ENCODE peak calls at places on chromosomes 1 and 21, in eight cellular contexts. P is body of pancreas, Q is WTC11, C is foreskin keratinocyte, T is mammary epithelial cell, V is omental fat pad, Y is sigmoid colon, U is left ventricle myocardium inferior. X is an unnamed sample.

GRCh38 chr1:160090760-160091159 is 7.7 kb downstream of the IGSF8 start:
- DNase-seq in P (no peak), Q (no peak), C (no peak), T (no peak), V (no peak), Y (no peak), U (no peak), X (no peak)

GRCh38 chr1:34896612-34897011 is 32.8 kb downstream of the DLGAP3 start:
- DNase-seq in P (no peak), Q (no peak), C (no peak), T (no peak), V (no peak), Y (no peak), U (no peak), X (no peak)

GRCh38 chr1:200535605-200536004 is 84.9 kb downstream of the KIF14 start:
- DNase-seq in P (peak), Q (peak), C (peak), T (peak), V (no peak), Y (no peak), U (no peak), X (peak)

GRCh38 chr1:10617931-10618885 is 143.5 kb downstream of the PEX14 start:
- DNase-seq in P (no peak), Q (no peak), C (no peak), T (no peak), V (no peak), Y (peak), U (no peak), X (no peak)

GRCh38 chr1:61491497-61491896 is 233.4 kb downstream of the TM2D1 start:
- DNase-seq in P (no peak), Q (no peak), C (no peak), T (no peak), V (no peak), Y (peak), U (no peak), X (no peak)

GRCh38 chr1:109499661-109500536 is 6.0 kb downstream of the CYB561D1 start:
- DNase-seq in P (peak), Q (peak), C (peak), T (peak), V (no peak), Y (no peak), U (no peak), X (no peak)

GRCh38 chr1:171653796-171654704 is 1.6 kb upstream of the MYOC start:
- DNase-seq in P (peak), Q (no peak), C (no peak), T (no peak), V (no peak), Y (peak), U (no peak), X (no peak)

GRCh38 chr1:185973645-185974044 is 239.5 kb downstream of the HMCN1 start:
- DNase-seq in P (no peak), Q (no peak), C (no peak), T (peak), V (no peak), Y (no peak), U (no peak), X (no peak)

GRCh38 chr21:39932335-39932734 is 65.1 kb downstream of the PCP4 start:
- DNase-seq in P (no peak), Q (no peak), C (no peak), T (no peak), V (no peak), Y (no peak), U (no peak), X (no peak)

GRCh38 chr1:164948101-164948500 is 389.1 kb downstream of the PBX1 start:
- DNase-seq in P (no peak), Q (no peak), C (no peak), T (no peak), V (no peak), Y (no peak), U (no peak), X (no peak)

GRCh38 chr1:218660678-218661053 is 315.5 kb downstream of the TGFB2 start:
- DNase-seq in P (no peak), Q (no peak), C (peak), T (peak), V (no peak), Y (no peak), U (no peak), X (no peak)

GRCh38 chr1:47805826-47806450 is 191.2 kb downstream of the TRABD2B start:
- DNase-seq in P (no peak), Q (no peak), C (no peak), T (no peak), V (no peak), Y (no peak), U (no peak), X (no peak)

GRCh38 chr1:231603598-231604275 is 22.9 kb upstream of the DISC1 start:
- DNase-seq in P (peak), Q (peak), C (peak), T (peak), V (no peak), Y (no peak), U (no peak), X (no peak)

GRCh38 chr1:245682638-245683376 is 528.0 kb downstream of the KIF26B start:
- DNase-seq in P (no peak), Q (no peak), C (no peak), T (no peak), V (no peak), Y (no peak), U (no peak), X (no peak)

GRCh38 chr1:54826226-54826816 is 25.2 kb upstream of the TTC22 start:
- DNase-seq in P (no peak), Q (no peak), C (no peak), T (no peak), V (no peak), Y (no peak), U (no peak), X (no peak)

GRCh38 chr1:47785561-47786271 is 211.5 kb downstream of the TRABD2B start:
- DNase-seq in P (no peak), Q (peak), C (no peak), T (peak), V (no peak), Y (no peak), U (no peak), X (no peak)

GRCh38 chr1:56229183-56229582 is 350.2 kb downstream of the PLPP3 start:
- DNase-seq in P (no peak), Q (no peak), C (no peak), T (no peak), V (no peak), Y (no peak), U (no peak), X (no peak)

GRCh38 chr1:51973587-51974474 is 16.7 kb downstream of the RAB3B start:
- DNase-seq in P (no peak), Q (no peak), C (no peak), T (no peak), V (no peak), Y (no peak), U (no peak), X (no peak)

GRCh38 chr1:97334454-97334853 is 586.4 kb downstream of the DPYD start:
- DNase-seq in P (no peak), Q (no peak), C (peak), T (peak), V (no peak), Y (no peak), U (no peak), X (no peak)

GRCh38 chr1:113868387-113869083 is 3.0 kb downstream of the PTPN22 start:
- DNase-seq in P (no peak), Q (no peak), C (peak), T (peak), V (no peak), Y (no peak), U (no peak), X (no peak)

GRCh38 chr1:227318852-227319607 is 738 bp upstream of the CDC42BPA start:
- DNase-seq in P (peak), Q (peak), C (peak), T (peak), V (no peak), Y (peak), U (peak), X (no peak)

DNA sequence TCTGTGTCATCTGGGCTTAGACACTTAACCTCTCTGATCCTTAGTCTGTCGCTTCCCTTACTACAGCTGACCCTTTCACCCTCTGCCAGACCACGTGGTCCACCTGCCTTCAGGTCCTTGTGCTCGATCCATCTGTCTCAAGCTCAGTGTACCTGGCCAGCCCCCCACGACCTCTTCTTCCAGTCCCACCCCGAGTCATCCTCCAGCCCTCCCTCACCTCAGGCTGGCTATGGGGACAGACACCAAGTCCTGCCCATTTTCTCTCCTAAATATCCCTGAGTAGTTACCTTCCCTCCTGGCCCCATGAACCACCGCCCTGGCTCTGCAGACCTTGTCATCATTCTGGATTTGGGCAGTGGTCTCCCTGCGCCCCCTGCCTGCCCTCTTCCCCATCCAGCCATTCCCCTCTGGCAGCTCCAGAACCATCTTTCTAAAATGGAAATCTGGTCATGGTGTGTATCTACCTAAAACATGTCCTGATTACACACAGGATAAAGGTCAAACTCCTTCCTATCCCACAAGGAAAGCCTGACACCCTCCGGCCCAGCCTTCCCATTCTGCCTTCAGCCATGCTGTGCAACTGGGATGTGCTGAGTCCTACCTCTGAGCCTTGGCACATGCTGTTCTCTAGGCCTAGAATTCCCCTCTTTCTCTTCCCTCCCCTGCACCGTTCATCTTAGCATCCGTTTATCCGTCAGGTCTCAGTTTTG is 107.6 kb downstream of the EPHB2 start:
- DNase-seq in P (no peak), Q (no peak), C (no peak), T (no peak), V (no peak), Y (no peak), U (no peak), X (no peak)
- TF ChIP-seq CTCF in P (no peak), Q (no peak), C (no peak), T (no peak), V (no peak), Y (no peak), U (no peak), X (no peak)

GRCh38 chr1:85259866-85260345 is 444 bp upstream of the C1orf52 start:
- DNase-seq in P (peak), Q (no peak), C (no peak), T (no peak), V (no peak), Y (peak), U (no peak), X (no peak)
- TF ChIP-seq CTCF in P (no peak), Q (no peak), C (no peak), T (no peak), V (no peak), Y (no peak), U (peak), X (no peak)

GRCh38 chr1:180892272-180892671 is 20.4 kb upstream of the KIAA1614 start:
- DNase-seq in P (no peak), Q (no peak), C (no peak), T (no peak), V (no peak), Y (no peak), U (no peak), X (no peak)

GRCh38 chr1:180886338-180886737 is 26.4 kb upstream of the KIAA1614 start:
- DNase-seq in P (no peak), Q (no peak), C (no peak), T (no peak), V (no peak), Y (no peak), U (no peak), X (no peak)

GRCh38 chr1:180888870-180889269 is 23.8 kb upstream of the KIAA1614 start:
- DNase-seq in P (no peak), Q (no peak), C (no peak), T (no peak), V (no peak), Y (no peak), U (no peak), X (no peak)

GRCh38 chr1:180887841-180888240 is 24.9 kb upstream of the KIAA1614 start:
- DNase-seq in P (no peak), Q (no peak), C (no peak), T (no peak), V (no peak), Y (no peak), U (no peak), X (no peak)

DNA sequence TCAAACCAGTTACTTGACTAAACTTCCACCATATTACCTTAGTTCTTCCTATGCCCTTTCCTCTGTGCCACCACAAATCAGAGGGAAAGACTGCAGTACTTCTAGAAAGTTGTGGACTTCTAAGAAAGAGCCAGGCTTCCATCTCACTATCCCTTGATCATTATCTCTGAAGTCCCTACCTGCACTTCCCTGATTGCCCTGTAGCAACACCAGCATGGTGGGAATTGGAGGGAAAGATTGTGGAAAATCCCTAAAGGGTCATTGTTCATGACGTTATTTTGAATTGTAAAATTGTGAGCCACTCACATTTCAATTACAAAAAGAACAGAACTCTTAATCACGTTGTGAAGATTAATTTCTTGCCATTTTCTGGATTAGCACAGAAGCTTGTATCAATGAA is 23.4 kb upstream of the KIAA1614 start:
- DNase-seq in P (no peak), Q (no peak), C (no peak), T (no peak), V (no peak), Y (no peak), U (no peak), X (no peak)
- TF ChIP-seq CTCF in P (no peak), Q (no peak), C (no peak), T (no peak), V (no peak), Y (no peak), U (no peak), X (no peak)

DNA sequence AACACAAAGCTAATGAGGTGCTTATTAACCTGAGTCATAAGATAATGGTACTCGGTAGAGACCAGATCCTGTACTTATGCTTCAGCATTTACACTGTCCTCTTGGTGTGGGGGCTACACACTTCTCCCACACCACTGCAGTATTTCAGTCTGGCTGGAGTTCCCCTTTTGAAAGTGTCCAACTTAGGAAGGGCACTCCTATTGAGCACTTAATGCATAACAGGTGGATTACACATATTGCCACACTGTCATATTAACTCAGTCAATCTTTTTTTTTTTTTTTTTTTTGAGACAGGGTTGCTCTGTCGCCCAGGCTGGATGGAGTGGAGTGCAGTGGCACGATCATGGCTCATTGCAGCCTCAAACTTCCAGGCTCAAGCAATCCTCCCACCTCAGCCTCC is 1.5 kb downstream of the GPATCH4 start:
- DNase-seq in P (no peak), Q (no peak), C (no peak), T (peak), V (no peak), Y (no peak), U (no peak), X (no peak)
- TF ChIP-seq CTCF in P (no peak), Q (no peak), C (peak), T (no peak), V (no peak), Y (no peak), U (no peak), X (no peak)

GRCh38 chr1:223706077-223706988 is 6.0 kb upstream of the CAPN2 start:
- DNase-seq in P (no peak), Q (no peak), C (peak), T (peak), V (no peak), Y (no peak), U (no peak), X (no peak)

GRCh38 chr1:223708651-223709268 is 3.6 kb upstream of the CAPN2 start:
- DNase-seq in P (no peak), Q (no peak), C (no peak), T (no peak), V (no peak), Y (no peak), U (no peak), X (no peak)

GRCh38 chr1:223709598-223709997 is 2.7 kb upstream of the CAPN2 start:
- DNase-seq in P (no peak), Q (no peak), C (no peak), T (no peak), V (no peak), Y (no peak), U (no peak), X (no peak)

GRCh38 chr1:223707270-223708000 is 4.9 kb upstream of the CAPN2 start:
- DNase-seq in P (peak), Q (no peak), C (peak), T (peak), V (no peak), Y (peak), U (peak), X (no peak)

GRCh38 chr1:223708001-223708359 is 4.4 kb upstream of the CAPN2 start:
- DNase-seq in P (no peak), Q (no peak), C (no peak), T (no peak), V (no peak), Y (no peak), U (no peak), X (no peak)
- TF ChIP-seq CTCF in P (no peak), Q (no peak), C (peak), T (peak), V (no peak), Y (peak), U (peak), X (no peak)

GRCh38 chr1:8460132-8460544 is 142.2 kb downstream of the SLC45A1 start:
- DNase-seq in P (no peak), Q (peak), C (no peak), T (no peak), V (no peak), Y (no peak), U (no peak), X (no peak)
- TF ChIP-seq CTCF in P (no peak), Q (no peak), C (no peak), T (no peak), V (no peak), Y (peak), U (no peak), X (no peak)

GRCh38 chr1:155199792-155200191 is 7.9 kb downstream of the THBS3 start:
- DNase-seq in P (no peak), Q (no peak), C (no peak), T (no peak), V (no peak), Y (no peak), U (no peak), X (peak)
- TF ChIP-seq CTCF in P (no peak), Q (no peak), C (no peak), T (no peak), V (no peak), Y (no peak), U (no peak), X (no peak)

GRCh38 chr1:239457491-239458488 is 71.4 kb downstream of the CHRM3 start:
- DNase-seq in P (no peak), Q (no peak), C (no peak), T (no peak), V (no peak), Y (no peak), U (no peak), X (no peak)
- TF ChIP-seq CTCF in P (no peak), Q (no peak), C (no peak), T (no peak), V (no peak), Y (no peak), U (no peak), X (no peak)

DNA sequence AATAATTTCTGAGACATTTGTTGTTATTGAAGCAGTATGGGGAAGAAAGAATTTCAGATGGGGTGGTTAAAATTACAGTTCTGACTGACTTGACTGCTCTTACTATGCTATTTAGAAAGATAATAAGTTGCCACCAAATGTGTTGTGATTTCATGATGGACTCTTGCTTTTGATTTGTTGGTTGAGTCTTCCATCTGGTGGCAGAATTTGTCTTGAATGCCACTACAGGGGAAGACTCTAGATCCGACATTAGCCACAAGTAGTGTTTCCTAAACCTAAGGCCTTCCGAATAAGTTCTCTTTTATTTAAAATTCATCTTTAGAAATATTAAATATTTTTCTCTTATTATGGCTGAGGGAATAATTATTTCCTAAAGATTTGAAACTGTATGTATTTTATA is 190.9 kb upstream of the ADGRL4 start:
- DNase-seq in P (no peak), Q (no peak), C (no peak), T (peak), V (no peak), Y (no peak), U (no peak), X (no peak)
- TF ChIP-seq CTCF in P (no peak), Q (no peak), C (peak), T (peak), V (no peak), Y (no peak), U (peak), X (peak)

X was measured in D721Med.